ENCODE peak calls at places on chromosome 1, in four cellular contexts. L is K562, A is GM12878, F is HepG2. N is an unnamed sample.

GRCh38 chr1:190172636-190173410 is 304.8 kb downstream of the BRINP3 start:
- DNase-seq in A (no peak), L (no peak), F (no peak), N (no peak)

GRCh38 chr1:243471026-243471685 is 215.3 kb downstream of the SDCCAG8 start:
- DNase-seq in F (no peak), A (no peak), L (no peak), N (no peak)

GRCh38 chr1:201475915-201476669 is 7.1 kb upstream of the PHLDA3 start:
- DNase-seq in A (no peak), F (no peak), L (no peak), N (no peak)

GRCh38 chr1:117838911-117839310 is 90.5 kb downstream of the GDAP2 start:
- DNase-seq in A (no peak), F (no peak), L (no peak), N (no peak)

GRCh38 chr1:179025975-179026812 is 500 bp downstream of the FAM20B start:
- DNase-seq in L (peak; percentile 95), A (no peak), F (peak; percentile 58), N (peak; percentile 81)

GRCh38 chr1:114695430-114696093 is at the start of gene AMPD1:
- DNase-seq in A (no peak), F (no peak), L (no peak), N (no peak)

GRCh38 chr1:204046346-204046745 is 26.6 kb upstream of the SOX13 start:
- DNase-seq in F (no peak), L (no peak), A (no peak), N (no peak)

GRCh38 chr1:198492872-198493271 is 47.6 kb downstream of the ATP6V1G3 start:
- DNase-seq in A (no peak), F (no peak), L (no peak), N (no peak)

GRCh38 chr1:220697326-220697725 is 7.2 kb downstream of the C1orf115 start:
- DNase-seq in L (no peak), A (no peak), F (no peak), N (no peak)

GRCh38 chr1:51928896-51929295 is 50.4 kb upstream of the NRDC start:
- DNase-seq in F (no peak), L (no peak), A (no peak), N (no peak)

GRCh38 chr1:193537266-193538003 is 351.0 kb upstream of the B3GALT2 start:
- DNase-seq in A (peak; percentile 79), F (no peak), L (no peak), N (no peak)

GRCh38 chr1:8545078-8545477 is 227.2 kb downstream of the SLC45A1 start:
- DNase-seq in L (no peak), A (no peak), F (no peak), N (no peak)

GRCh38 chr1:175968486-175969182 is 225.2 kb upstream of the TNR start:
- DNase-seq in F (no peak), A (no peak), L (no peak), N (no peak)

GRCh38 chr1:23742670-23743286 is 493 bp upstream of the ELOA start:
- DNase-seq in L (no peak), F (no peak), A (no peak), N (peak; percentile 75)

GRCh38 chr1:230702934-230703678 is 10.8 kb downstream of the AGT start:
- DNase-seq in A (no peak), L (no peak), F (peak; percentile 97), N (no peak)

GRCh38 chr1:190754769-190755168 is 277.1 kb upstream of the BRINP3 start:
- DNase-seq in A (no peak), L (no peak), F (peak; percentile 3), N (no peak)

GRCh38 chr1:61253059-61253735 is 170.8 kb downstream of the NFIA start:
- DNase-seq in F (peak; percentile 66), L (peak; percentile 66), A (no peak), N (no peak)

GRCh38 chr1:236020359-236021000 is 44.4 kb downstream of the NID1 start:
- DNase-seq in A (no peak), L (no peak), F (no peak), N (no peak)

GRCh38 chr1:23573574-23574182 is 14.4 kb upstream of the ID3 start:
- DNase-seq in L (no peak), F (no peak), A (no peak), N (no peak)

GRCh38 chr1:170067253-170067819 is 7.2 kb downstream of the KIFAP3 start:
- DNase-seq in L (no peak), F (no peak), A (peak; percentile 30), N (no peak)

GRCh38 chr1:241550318-241550717 is 18.1 kb downstream of the KMO start:
- DNase-seq in F (no peak), L (no peak), A (no peak), N (no peak)
- TF ChIP-seq POLR2AphosphoS5 in F (no peak), L (no peak), A (no peak), N (no peak)

GRCh38 chr1:155167166-155168104 is 5.7 kb downstream of the KRTCAP2 start:
- DNase-seq in L (peak; percentile 86), F (peak; percentile 82), A (no peak), N (peak; percentile 97)
- H3K4me3 ChIP-seq in L (peak overlapping the region; percentile 13), F (peak overlapping the region; percentile 37), A (no peak overlapping the region), N (peak overlapping the region; percentile 64)

DNA sequence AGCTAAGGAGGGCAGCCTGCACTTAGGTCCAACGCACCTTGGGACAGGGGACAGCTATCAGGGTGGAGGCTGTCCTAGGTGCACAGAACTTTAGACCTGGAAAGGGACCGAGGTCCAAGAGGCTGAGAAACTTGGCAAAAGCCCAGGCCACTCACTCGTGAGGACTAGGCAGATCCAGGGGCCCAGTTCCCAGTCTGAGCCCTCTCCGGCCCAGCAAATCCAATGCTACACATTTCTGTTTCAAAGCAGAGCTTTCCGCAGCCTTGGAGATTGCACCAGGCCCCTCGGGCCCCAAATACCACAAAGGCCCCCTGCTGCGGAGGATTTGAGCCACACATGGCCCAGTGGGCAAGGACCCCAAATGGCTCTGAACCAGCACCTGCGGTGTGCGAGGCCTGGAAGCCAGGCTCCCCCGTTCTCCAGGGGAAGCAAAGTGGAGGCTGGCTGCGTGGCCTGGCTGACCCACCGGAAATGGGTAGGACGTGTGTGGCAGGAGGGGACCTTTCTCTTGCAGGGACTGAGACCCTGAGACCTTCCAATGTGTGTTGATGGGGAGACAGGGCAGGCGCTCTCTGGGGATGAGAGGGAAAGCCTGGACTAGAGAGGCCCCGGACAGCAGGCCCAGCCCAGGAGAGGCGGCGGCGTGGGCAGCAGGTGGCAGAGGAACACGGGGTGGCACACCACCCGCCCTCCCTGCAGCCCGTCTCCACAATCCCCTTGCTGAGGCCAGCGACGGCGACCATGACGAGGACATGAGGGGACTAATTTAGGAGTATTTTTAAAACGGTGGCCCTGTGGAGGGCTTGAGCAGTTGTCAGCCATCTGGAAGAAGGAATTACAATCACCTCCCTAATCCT is 118.7 kb downstream of the CASZ1 start:
- DNase-seq in F (peak; percentile 66), L (no peak), A (no peak), N (peak; percentile 60)
- TF ChIP-seq JUNB in F (no peak), L (no peak), A (no peak), N (no peak)

DNA sequence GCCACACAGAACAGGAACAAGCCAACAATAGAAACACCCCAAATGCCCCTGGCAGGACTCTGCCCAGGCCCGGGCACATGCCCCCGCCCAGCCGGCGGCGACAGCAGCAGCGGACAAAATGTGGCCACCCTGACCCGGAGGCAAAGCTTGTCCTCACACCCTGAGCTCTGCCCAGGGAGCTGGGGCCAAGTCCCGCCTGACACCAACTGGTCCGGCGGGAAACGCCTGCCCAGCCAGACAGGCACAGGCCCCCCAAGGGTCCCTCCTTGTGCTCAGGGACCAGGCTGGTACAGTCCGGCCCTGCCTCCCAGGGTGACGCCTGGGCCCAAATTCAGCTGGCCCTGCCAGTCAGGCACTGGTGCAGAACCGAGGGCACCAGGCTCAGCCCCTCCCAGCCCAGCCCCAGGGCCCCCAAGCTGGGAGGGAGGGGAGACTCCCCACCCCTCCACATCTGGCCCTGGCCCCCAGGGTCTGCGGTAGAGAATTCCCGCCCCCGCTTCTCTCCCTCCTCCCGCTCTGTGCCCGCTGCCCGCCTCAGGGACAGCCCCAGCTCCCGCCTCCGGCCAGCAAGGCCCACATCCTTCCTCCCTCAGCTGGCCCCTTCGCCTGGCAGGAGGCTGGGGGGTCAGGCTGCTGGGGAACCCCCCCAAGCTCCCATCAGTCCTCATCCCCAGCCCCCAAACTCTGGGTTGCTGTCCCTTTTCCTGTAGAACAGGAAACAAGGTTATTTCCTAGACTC is 2.0 kb downstream of the AHDC1 start:
- DNase-seq in F (no peak), L (no peak), A (no peak), N (no peak)
- TF ChIP-seq POLR2AphosphoS5 in F (no peak), L (no peak), A (no peak), N (no peak)

GRCh38 chr1:207962716-207963428 is 51.9 kb upstream of the CD34 start:
- DNase-seq in A (no peak), F (no peak), L (no peak), N (peak; percentile 66)

GRCh38 chr1:207966521-207966920 is 55.6 kb upstream of the CD34 start:
- DNase-seq in A (no peak), L (no peak), F (no peak), N (no peak)

GRCh38 chr1:207964195-207964966 is 53.5 kb upstream of the CD34 start:
- DNase-seq in F (no peak), A (no peak), L (peak; percentile 56), N (no peak)

GRCh38 chr1:207965602-207966387 is 54.9 kb upstream of the CD34 start:
- DNase-seq in L (no peak), A (no peak), F (peak; percentile 44), N (peak; percentile 13)

GRCh38 chr1:207963429-207964194 is 52.7 kb upstream of the CD34 start:
- DNase-seq in A (peak; percentile 38), F (peak; percentile 74), L (peak; percentile 100), N (peak; percentile 89)
- H3K4me3 ChIP-seq in A (peak overlapping the region; percentile 58), F (peak overlapping the region; percentile 43), L (peak overlapping the region; percentile 25), N (peak overlapping the region; percentile 61)